ENCODE peak calls at places on chromosome X, in four cellular contexts. U is osteocyte; X is stimulated activated CD4-positive, alpha-beta T cell treated with anti-CD3 and anti-CD28 coated beads, Interleukin-4, amount 100 ng/mL, for 24 hours; W is GM12865. F is an unnamed sample.

GRCh38 chrX:17525762-17526555 is 151.0 kb downstream of the NHS start:
- DNase-seq in U (no peak), X (no peak), W (no peak), F (no peak)

GRCh38 chrX:13087322-13088154 is 43.1 kb upstream of the FAM9C start:
- DNase-seq in U (no peak), X (peak; percentile 67), W (peak; percentile 95), F (peak; percentile 58)

GRCh38 chrX:68932611-68933010 is 103.8 kb downstream of the EFNB1 start:
- DNase-seq in U (no peak), X (no peak), W (no peak), F (no peak)

GRCh38 chrX:23292979-23293651 is 41.5 kb upstream of the PTCHD1 start:
- DNase-seq in U (no peak), X (no peak), W (no peak), F (no peak)

GRCh38 chrX:39577206-39577605 is 520.6 kb downstream of the BCOR start:
- DNase-seq in U (no peak), X (no peak), W (no peak), F (no peak)

GRCh38 chrX:47992669-47993068 is 11.1 kb downstream of the ZNF182 start:
- DNase-seq in U (no peak), X (no peak), W (no peak), F (no peak)

GRCh38 chrX:153960786-153961185 is 10.8 kb downstream of the HCFC1 start:
- DNase-seq in U (no peak), X (no peak), W (no peak), F (no peak)

GRCh38 chrX:19849433-19850190 is 37.8 kb downstream of the SH3KBP1 start:
- DNase-seq in U (no peak), X (no peak), W (peak; percentile 78), F (no peak)